ENCODE peak calls at places on chromosomes 7 and 10, in nine cellular contexts. One of them, this sample, is unnamed.

GRCh38 chr10:120979435-120980315 is 128.5 kb downstream of the WDR11 start:
- DNase-seq in stimulated activated CD4-positive, alpha-beta T cell treated with anti-CD3 and anti-CD28 coated beads, Interleukin-2, amount 100 ng/mL, for 48 hours: no peak
- DNase-seq in T47D: peak; percentile 79
- DNase-seq in A172: no peak
- DNase-seq in ovary: peak; percentile 46
- DNase-seq in activated T-cell treated with anti-CD3 and anti-CD28 coated beads for 1 hour: peak; percentile 2
- DNase-seq in DMS79 treated with DMSO at 0.1 percent for 48 hours: no peak
- DNase-seq in GM23338: peak; percentile 92
- DNase-seq in NCI-H1092: no peak
- DNase-seq in this sample: peak; percentile 34

GRCh38 chr7:18503068-18503859 is 7.7 kb downstream of the HDAC9 start:
- DNase-seq in stimulated activated CD4-positive, alpha-beta T cell treated with anti-CD3 and anti-CD28 coated beads, Interleukin-2, amount 100 ng/mL, for 48 hours: no peak
- DNase-seq in T47D: no peak
- DNase-seq in A172: no peak
- DNase-seq in ovary: no peak
- DNase-seq in activated T-cell treated with anti-CD3 and anti-CD28 coated beads for 1 hour: no peak
- DNase-seq in DMS79 treated with DMSO at 0.1 percent for 48 hours: no peak
- DNase-seq in GM23338: no peak
- DNase-seq in NCI-H1092: no peak
- DNase-seq in this sample: no peak

GRCh38 chr7:74288034-74288881 is 949 bp upstream of the CLIP2 start:
- DNase-seq in stimulated activated CD4-positive, alpha-beta T cell treated with anti-CD3 and anti-CD28 coated beads, Interleukin-2, amount 100 ng/mL, for 48 hours: no peak
- DNase-seq in T47D: peak; percentile 44
- DNase-seq in A172: no peak
- DNase-seq in ovary: no peak
- DNase-seq in activated T-cell treated with anti-CD3 and anti-CD28 coated beads for 1 hour: no peak
- DNase-seq in DMS79 treated with DMSO at 0.1 percent for 48 hours: no peak
- DNase-seq in GM23338: peak; percentile 43
- DNase-seq in NCI-H1092: no peak
- DNase-seq in this sample: no peak

GRCh38 chr7:64849250-64849923 is 53.7 kb upstream of the ZNF273 start:
- DNase-seq in stimulated activated CD4-positive, alpha-beta T cell treated with anti-CD3 and anti-CD28 coated beads, Interleukin-2, amount 100 ng/mL, for 48 hours: no peak
- DNase-seq in T47D: peak; percentile 45
- DNase-seq in A172: peak; percentile 88
- DNase-seq in ovary: no peak
- DNase-seq in activated T-cell treated with anti-CD3 and anti-CD28 coated beads for 1 hour: no peak
- DNase-seq in DMS79 treated with DMSO at 0.1 percent for 48 hours: peak; percentile 10
- DNase-seq in GM23338: peak; percentile 64
- DNase-seq in NCI-H1092: no peak
- DNase-seq in this sample: no peak

GRCh38 chr7:142263598-142264380 is 5.9 kb upstream of the PRSS58 start:
- DNase-seq in stimulated activated CD4-positive, alpha-beta T cell treated with anti-CD3 and anti-CD28 coated beads, Interleukin-2, amount 100 ng/mL, for 48 hours: no peak
- DNase-seq in T47D: no peak
- DNase-seq in A172: peak; percentile 49
- DNase-seq in ovary: no peak
- DNase-seq in activated T-cell treated with anti-CD3 and anti-CD28 coated beads for 1 hour: no peak
- DNase-seq in DMS79 treated with DMSO at 0.1 percent for 48 hours: no peak
- DNase-seq in GM23338: no peak
- DNase-seq in NCI-H1092: no peak
- DNase-seq in this sample: no peak

GRCh38 chr7:119482209-119482608 is 790.8 kb upstream of the KCND2 start:
- DNase-seq in stimulated activated CD4-positive, alpha-beta T cell treated with anti-CD3 and anti-CD28 coated beads, Interleukin-2, amount 100 ng/mL, for 48 hours: no peak
- DNase-seq in T47D: peak; percentile 46
- DNase-seq in A172: peak; percentile 40
- DNase-seq in ovary: no peak
- DNase-seq in activated T-cell treated with anti-CD3 and anti-CD28 coated beads for 1 hour: no peak
- DNase-seq in DMS79 treated with DMSO at 0.1 percent for 48 hours: no peak
- DNase-seq in GM23338: peak; percentile 85
- DNase-seq in NCI-H1092: no peak
- DNase-seq in this sample: peak; percentile 29

GRCh38 chr10:74388801-74389200 is 237.8 kb downstream of the ADK start:
- DNase-seq in stimulated activated CD4-positive, alpha-beta T cell treated with anti-CD3 and anti-CD28 coated beads, Interleukin-2, amount 100 ng/mL, for 48 hours: no peak
- DNase-seq in T47D: no peak
- DNase-seq in A172: no peak
- DNase-seq in ovary: no peak
- DNase-seq in activated T-cell treated with anti-CD3 and anti-CD28 coated beads for 1 hour: no peak
- DNase-seq in DMS79 treated with DMSO at 0.1 percent for 48 hours: no peak
- DNase-seq in GM23338: no peak
- DNase-seq in NCI-H1092: no peak
- DNase-seq in this sample: no peak

GRCh38 chr7:113606325-113606724 is 312.5 kb downstream of the PPP1R3A start:
- DNase-seq in stimulated activated CD4-positive, alpha-beta T cell treated with anti-CD3 and anti-CD28 coated beads, Interleukin-2, amount 100 ng/mL, for 48 hours: no peak
- DNase-seq in T47D: no peak
- DNase-seq in A172: no peak
- DNase-seq in ovary: no peak
- DNase-seq in activated T-cell treated with anti-CD3 and anti-CD28 coated beads for 1 hour: no peak
- DNase-seq in DMS79 treated with DMSO at 0.1 percent for 48 hours: no peak
- DNase-seq in GM23338: no peak
- DNase-seq in NCI-H1092: no peak
- DNase-seq in this sample: no peak

GRCh38 chr7:116213361-116214155 is 3.2 kb downstream of the TES start:
- DNase-seq in stimulated activated CD4-positive, alpha-beta T cell treated with anti-CD3 and anti-CD28 coated beads, Interleukin-2, amount 100 ng/mL, for 48 hours: no peak
- DNase-seq in T47D: no peak
- DNase-seq in A172: peak; percentile 20
- DNase-seq in ovary: no peak
- DNase-seq in activated T-cell treated with anti-CD3 and anti-CD28 coated beads for 1 hour: no peak
- DNase-seq in DMS79 treated with DMSO at 0.1 percent for 48 hours: no peak
- DNase-seq in GM23338: no peak
- DNase-seq in NCI-H1092: no peak
- DNase-seq in this sample: no peak

GRCh38 chr10:17504547-17505245 is 50.3 kb upstream of the ST8SIA6 start:
- DNase-seq in stimulated activated CD4-positive, alpha-beta T cell treated with anti-CD3 and anti-CD28 coated beads, Interleukin-2, amount 100 ng/mL, for 48 hours: no peak
- DNase-seq in T47D: no peak
- DNase-seq in A172: peak; percentile 82
- DNase-seq in ovary: no peak
- DNase-seq in activated T-cell treated with anti-CD3 and anti-CD28 coated beads for 1 hour: no peak
- DNase-seq in DMS79 treated with DMSO at 0.1 percent for 48 hours: no peak
- DNase-seq in GM23338: no peak
- DNase-seq in NCI-H1092: no peak
- DNase-seq in this sample: no peak

GRCh38 chr7:46071601-46072000 is 150.5 kb upstream of the IGFBP3 start:
- DNase-seq in stimulated activated CD4-positive, alpha-beta T cell treated with anti-CD3 and anti-CD28 coated beads, Interleukin-2, amount 100 ng/mL, for 48 hours: no peak
- DNase-seq in T47D: peak; percentile 49
- DNase-seq in A172: peak; percentile 36
- DNase-seq in ovary: no peak
- DNase-seq in activated T-cell treated with anti-CD3 and anti-CD28 coated beads for 1 hour: no peak
- DNase-seq in DMS79 treated with DMSO at 0.1 percent for 48 hours: no peak
- DNase-seq in GM23338: no peak
- DNase-seq in NCI-H1092: no peak
- DNase-seq in this sample: no peak

GRCh38 chr7:16071246-16071857 is 350.0 kb downstream of the CRPPA start:
- DNase-seq in stimulated activated CD4-positive, alpha-beta T cell treated with anti-CD3 and anti-CD28 coated beads, Interleukin-2, amount 100 ng/mL, for 48 hours: no peak
- DNase-seq in T47D: peak; percentile 79
- DNase-seq in A172: peak; percentile 76
- DNase-seq in ovary: no peak
- DNase-seq in activated T-cell treated with anti-CD3 and anti-CD28 coated beads for 1 hour: no peak
- DNase-seq in DMS79 treated with DMSO at 0.1 percent for 48 hours: peak; percentile 11
- DNase-seq in GM23338: peak; percentile 82
- DNase-seq in NCI-H1092: peak; percentile 68
- DNase-seq in this sample: no peak

GRCh38 chr10:5752301-5752871 is 60.8 kb downstream of the GDI2 start:
- DNase-seq in stimulated activated CD4-positive, alpha-beta T cell treated with anti-CD3 and anti-CD28 coated beads, Interleukin-2, amount 100 ng/mL, for 48 hours: no peak
- DNase-seq in T47D: no peak
- DNase-seq in A172: no peak
- DNase-seq in ovary: no peak
- DNase-seq in activated T-cell treated with anti-CD3 and anti-CD28 coated beads for 1 hour: no peak
- DNase-seq in DMS79 treated with DMSO at 0.1 percent for 48 hours: no peak
- DNase-seq in GM23338: no peak
- DNase-seq in NCI-H1092: no peak
- DNase-seq in this sample: no peak

GRCh38 chr7:2605608-2606538 is 25.9 kb upstream of the TTYH3 start:
- DNase-seq in stimulated activated CD4-positive, alpha-beta T cell treated with anti-CD3 and anti-CD28 coated beads, Interleukin-2, amount 100 ng/mL, for 48 hours: no peak
- DNase-seq in T47D: no peak
- DNase-seq in A172: no peak
- DNase-seq in ovary: no peak
- DNase-seq in activated T-cell treated with anti-CD3 and anti-CD28 coated beads for 1 hour: no peak
- DNase-seq in DMS79 treated with DMSO at 0.1 percent for 48 hours: no peak
- DNase-seq in GM23338: no peak
- DNase-seq in NCI-H1092: no peak
- DNase-seq in this sample: no peak

GRCh38 chr10:97463363-97464132 is 17.6 kb downstream of the ZDHHC16 start:
- DNase-seq in stimulated activated CD4-positive, alpha-beta T cell treated with anti-CD3 and anti-CD28 coated beads, Interleukin-2, amount 100 ng/mL, for 48 hours: peak; percentile 39
- DNase-seq in T47D: peak; percentile 85
- DNase-seq in A172: peak; percentile 47
- DNase-seq in ovary: no peak
- DNase-seq in activated T-cell treated with anti-CD3 and anti-CD28 coated beads for 1 hour: peak; percentile 17
- DNase-seq in DMS79 treated with DMSO at 0.1 percent for 48 hours: peak; percentile 18
- DNase-seq in GM23338: peak; percentile 87
- DNase-seq in NCI-H1092: peak; percentile 4
- DNase-seq in this sample: peak; percentile 63

GRCh38 chr7:40887099-40887498 is 752.3 kb downstream of the SUGCT start:
- DNase-seq in stimulated activated CD4-positive, alpha-beta T cell treated with anti-CD3 and anti-CD28 coated beads, Interleukin-2, amount 100 ng/mL, for 48 hours: no peak
- DNase-seq in T47D: no peak
- DNase-seq in A172: no peak
- DNase-seq in ovary: no peak
- DNase-seq in activated T-cell treated with anti-CD3 and anti-CD28 coated beads for 1 hour: no peak
- DNase-seq in DMS79 treated with DMSO at 0.1 percent for 48 hours: no peak
- DNase-seq in GM23338: no peak
- DNase-seq in NCI-H1092: no peak
- DNase-seq in this sample: no peak

GRCh38 chr10:114962441-114962840 is 24.4 kb downstream of the TRUB1 start:
- DNase-seq in stimulated activated CD4-positive, alpha-beta T cell treated with anti-CD3 and anti-CD28 coated beads, Interleukin-2, amount 100 ng/mL, for 48 hours: no peak
- DNase-seq in T47D: no peak
- DNase-seq in A172: no peak
- DNase-seq in ovary: no peak
- DNase-seq in activated T-cell treated with anti-CD3 and anti-CD28 coated beads for 1 hour: no peak
- DNase-seq in DMS79 treated with DMSO at 0.1 percent for 48 hours: no peak
- DNase-seq in GM23338: no peak
- DNase-seq in NCI-H1092: no peak
- DNase-seq in this sample: no peak

GRCh38 chr10:21511931-21512330 is 13.6 kb downstream of the SKIDA1 start:
- DNase-seq in stimulated activated CD4-positive, alpha-beta T cell treated with anti-CD3 and anti-CD28 coated beads, Interleukin-2, amount 100 ng/mL, for 48 hours: no peak
- DNase-seq in T47D: no peak
- DNase-seq in A172: no peak
- DNase-seq in ovary: no peak
- DNase-seq in activated T-cell treated with anti-CD3 and anti-CD28 coated beads for 1 hour: no peak
- DNase-seq in DMS79 treated with DMSO at 0.1 percent for 48 hours: no peak
- DNase-seq in GM23338: no peak
- DNase-seq in NCI-H1092: no peak
- DNase-seq in this sample: no peak

GRCh38 chr10:670990-671389 is 18.5 kb downstream of the DIP2C start:
- DNase-seq in stimulated activated CD4-positive, alpha-beta T cell treated with anti-CD3 and anti-CD28 coated beads, Interleukin-2, amount 100 ng/mL, for 48 hours: no peak
- DNase-seq in T47D: no peak
- DNase-seq in A172: no peak
- DNase-seq in ovary: no peak
- DNase-seq in activated T-cell treated with anti-CD3 and anti-CD28 coated beads for 1 hour: no peak
- DNase-seq in DMS79 treated with DMSO at 0.1 percent for 48 hours: no peak
- DNase-seq in GM23338: no peak
- DNase-seq in NCI-H1092: no peak
- DNase-seq in this sample: no peak

GRCh38 chr7:46963719-46964118 is 618.2 kb downstream of the TNS3 start:
- DNase-seq in stimulated activated CD4-positive, alpha-beta T cell treated with anti-CD3 and anti-CD28 coated beads, Interleukin-2, amount 100 ng/mL, for 48 hours: no peak
- DNase-seq in T47D: no peak
- DNase-seq in A172: no peak
- DNase-seq in ovary: no peak
- DNase-seq in activated T-cell treated with anti-CD3 and anti-CD28 coated beads for 1 hour: no peak
- DNase-seq in DMS79 treated with DMSO at 0.1 percent for 48 hours: no peak
- DNase-seq in GM23338: no peak
- DNase-seq in NCI-H1092: no peak
- DNase-seq in this sample: no peak

GRCh38 chr10:71974489-71975011 is 10.4 kb downstream of the CHST3 start:
- DNase-seq in stimulated activated CD4-positive, alpha-beta T cell treated with anti-CD3 and anti-CD28 coated beads, Interleukin-2, amount 100 ng/mL, for 48 hours: peak; percentile 46
- DNase-seq in T47D: no peak
- DNase-seq in A172: peak; percentile 98
- DNase-seq in ovary: no peak
- DNase-seq in activated T-cell treated with anti-CD3 and anti-CD28 coated beads for 1 hour: no peak
- DNase-seq in DMS79 treated with DMSO at 0.1 percent for 48 hours: no peak
- DNase-seq in GM23338: no peak
- DNase-seq in NCI-H1092: no peak
- DNase-seq in this sample: no peak

GRCh38 chr7:121960678-121961461 is 87.9 kb downstream of the PTPRZ1 start:
- DNase-seq in stimulated activated CD4-positive, alpha-beta T cell treated with anti-CD3 and anti-CD28 coated beads, Interleukin-2, amount 100 ng/mL, for 48 hours: no peak
- DNase-seq in T47D: no peak
- DNase-seq in A172: peak; percentile 92
- DNase-seq in ovary: no peak
- DNase-seq in activated T-cell treated with anti-CD3 and anti-CD28 coated beads for 1 hour: no peak
- DNase-seq in DMS79 treated with DMSO at 0.1 percent for 48 hours: no peak
- DNase-seq in GM23338: no peak
- DNase-seq in NCI-H1092: no peak
- DNase-seq in this sample: no peak

GRCh38 chr7:29274156-29275017 is 79.8 kb downstream of the CHN2 start:
- DNase-seq in stimulated activated CD4-positive, alpha-beta T cell treated with anti-CD3 and anti-CD28 coated beads, Interleukin-2, amount 100 ng/mL, for 48 hours: no peak
- DNase-seq in T47D: no peak
- DNase-seq in A172: peak; percentile 35
- DNase-seq in ovary: no peak
- DNase-seq in activated T-cell treated with anti-CD3 and anti-CD28 coated beads for 1 hour: no peak
- DNase-seq in DMS79 treated with DMSO at 0.1 percent for 48 hours: no peak
- DNase-seq in GM23338: no peak
- DNase-seq in NCI-H1092: peak; percentile 36
- DNase-seq in this sample: no peak

This sample was measured in HuH-7.5.